ENCODE peak calls at places on chromosomes 4 and X, in eight cellular contexts. E, G, I, P, Z, V, R and L are unnamed samples.
A peak's percentile ranks its signal among the peaks of the same experiment; 100 is the strongest.

GRCh38 chrX:105706041-105706440 is 116.3 kb upstream of the NRK start:
- DNase-seq in R (no peak), E (no peak), P (no peak), G (no peak), Z (no peak), V (no peak), I (no peak), L (no peak)

GRCh38 chr4:40749717-40750460 is at the start of gene NSUN7:
- DNase-seq in V (peak; percentile 37), P (peak; percentile 85), I (peak; percentile 93), E (no peak), R (peak; percentile 89), Z (no peak), G (no peak), L (no peak)

GRCh38 chr4:155392486-155393184 is 15.9 kb upstream of the MAP9 start:
- DNase-seq in V (no peak), I (no peak), G (peak; percentile 61), Z (no peak), R (no peak), P (no peak), E (peak; percentile 84), L (no peak)

GRCh38 chr4:128386761-128387599 is 99.4 kb upstream of the PGRMC2 start:
- DNase-seq in V (peak; percentile 93), R (peak; percentile 78), I (no peak), Z (peak; percentile 43), P (peak; percentile 90), E (peak; percentile 97), G (peak; percentile 67), L (peak; percentile 30)

GRCh38 chr4:76641351-76641750 is 206.3 kb downstream of the SHROOM3 start:
- DNase-seq in V (no peak), Z (no peak), P (peak; percentile 53), G (no peak), R (no peak), I (no peak), E (no peak), L (no peak)

GRCh38 chr4:56158483-56158882 is 209.7 kb downstream of the CEP135 start:
- DNase-seq in I (no peak), Z (no peak), V (no peak), G (no peak), R (no peak), P (no peak), E (no peak), L (no peak)

GRCh38 chr4:112514449-112515277 is 1.3 kb downstream of the NEUROG2 start:
- DNase-seq in P (no peak), Z (no peak), V (no peak), R (no peak), E (no peak), I (peak; percentile 75), G (no peak), L (no peak)

GRCh38 chr4:123449362-123449761 is 52.8 kb downstream of the SPRY1 start:
- DNase-seq in R (no peak), P (no peak), G (no peak), I (no peak), E (peak; percentile 34), V (no peak), Z (no peak), L (no peak)

GRCh38 chr4:22897520-22898108 is 204.9 kb downstream of the GBA3 start:
- DNase-seq in P (peak; percentile 28), G (peak; percentile 3), I (peak; percentile 63), V (no peak), Z (peak; percentile 26), E (peak; percentile 5), R (no peak), L (no peak)

GRCh38 chrX:134210465-134210864 is 26.5 kb upstream of the CCDC160 start:
- DNase-seq in V (no peak), G (no peak), I (no peak), P (no peak), E (no peak), Z (no peak), R (no peak), L (no peak)

GRCh38 chr4:34323549-34324325 is 1920.6 kb downstream of the ARAP2 start:
- DNase-seq in Z (no peak), I (no peak), V (no peak), E (peak; percentile 1), G (no peak), R (no peak), P (no peak), L (no peak)

GRCh38 chr4:184699941-184700340 is 34.0 kb downstream of the CENPU start:
- DNase-seq in G (no peak), R (no peak), V (no peak), E (peak; percentile 30), Z (no peak), P (no peak), I (no peak), L (no peak)

GRCh38 chrX:95117556-95117955 is 1443.5 kb downstream of the FAM133A start:
- DNase-seq in E (no peak), Z (no peak), I (no peak), P (no peak), V (no peak), R (no peak), G (no peak), L (no peak)

GRCh38 chr4:61553562-61554125 is 353.5 kb downstream of the ADGRL3 start:
- DNase-seq in R (no peak), G (no peak), P (no peak), V (no peak), E (no peak), I (no peak), Z (no peak), L (no peak)

GRCh38 chrX:109934935-109935334 is 68.0 kb upstream of the TMEM164 start:
- DNase-seq in Z (no peak), I (no peak), G (no peak), V (no peak), R (no peak), P (no peak), E (peak; percentile 11), L (no peak)

GRCh38 chr4:83455300-83456183 is at the start of the genes HELQ and MRPS18C:
- DNase-seq in R (peak; percentile 92), G (peak; percentile 98), Z (peak; percentile 97), P (peak; percentile 96), V (peak; percentile 98), E (peak; percentile 99), I (peak; percentile 91), L (peak; percentile 87)
- TF ChIP-seq POLR2A in R (peak; percentile 47), G (peak; percentile 87), Z (peak; percentile 96), P (peak; percentile 54), V (no peak), E (peak; percentile 97), I (peak; percentile 95), L (peak; percentile 63)

GRCh38 chr4:6345866-6346265 is 76.2 kb downstream of the WFS1 start:
- DNase-seq in G (no peak), Z (no peak), R (no peak), V (no peak), I (no peak), E (no peak), P (no peak), L (no peak)

GRCh38 chr4:6345096-6345830 is 75.6 kb downstream of the WFS1 start:
- DNase-seq in R (no peak), P (no peak), E (no peak), G (no peak), I (no peak), V (no peak), Z (no peak), L (no peak)

GRCh38 chr4:6348408-6348807 is 78.8 kb downstream of the WFS1 start:
- DNase-seq in Z (no peak), E (no peak), R (no peak), V (no peak), P (no peak), I (no peak), G (no peak), L (no peak)

GRCh38 chr4:6346373-6347110 is 76.9 kb downstream of the WFS1 start:
- DNase-seq in V (no peak), P (no peak), G (no peak), E (no peak), R (no peak), I (no peak), Z (no peak), L (no peak)

GRCh38 chr4:6347511-6348045 is 77.9 kb downstream of the WFS1 start:
- DNase-seq in E (no peak), Z (no peak), R (no peak), G (no peak), I (no peak), V (no peak), P (no peak), L (no peak)
- H3K27ac ChIP-seq in E (no peak overlapping the region), Z (no peak overlapping the region), R (no peak overlapping the region), G (no peak overlapping the region), I (no peak overlapping the region), V (no peak overlapping the region), P (no peak overlapping the region), L (no peak overlapping the region)

GRCh38 chr4:118992149-118992548 is 103.5 kb downstream of the SYNPO2 start:
- DNase-seq in V (no peak), Z (no peak), G (no peak), R (no peak), P (no peak), I (no peak), E (no peak), L (no peak)

GRCh38 chr4:118988635-118988972 is 100.0 kb downstream of the SYNPO2 start:
- DNase-seq in E (no peak), V (no peak), G (no peak), Z (no peak), I (no peak), R (no peak), P (no peak), L (no peak)

GRCh38 chr4:118991686-118992085 is 103.0 kb downstream of the SYNPO2 start:
- DNase-seq in E (no peak), P (no peak), R (no peak), V (no peak), G (no peak), Z (no peak), I (no peak), L (no peak)

GRCh38 chr4:118987959-118988634 is 99.4 kb downstream of the SYNPO2 start:
- DNase-seq in E (no peak), Z (no peak), I (no peak), G (no peak), P (no peak), R (no peak), V (no peak), L (no peak)

GRCh38 chr4:118989098-118990080 is 100.7 kb downstream of the SYNPO2 start:
- DNase-seq in Z (no peak), I (no peak), G (no peak), V (no peak), E (peak; percentile 96), P (no peak), R (no peak), L (no peak)
- H3K4me3 ChIP-seq in Z (no peak overlapping the region), I (no peak overlapping the region), G (no peak overlapping the region), V (no peak overlapping the region), E (no peak overlapping the region), P (no peak overlapping the region), R (no peak overlapping the region), L (no peak overlapping the region)

GRCh38 chr4:1978226-1978625 is 30.5 kb downstream of the NELFA start:
- DNase-seq in P (no peak), R (no peak), Z (no peak), E (no peak), G (no peak), V (no peak), I (no peak), L (no peak)

GRCh38 chr4:1978741-1979476 is 29.9 kb downstream of the NELFA start:
- DNase-seq in V (no peak), G (no peak), Z (no peak), I (no peak), E (no peak), R (no peak), P (no peak), L (no peak)

GRCh38 chr4:1981251-1982055 is 27.3 kb downstream of the NELFA start:
- DNase-seq in V (no peak), R (no peak), E (peak; percentile 11), P (peak; percentile 69), I (peak; percentile 80), Z (peak; percentile 74), G (peak; percentile 12), L (no peak)

GRCh38 chr4:1980561-1981041 is 28.2 kb downstream of the NELFA start:
- DNase-seq in E (no peak), Z (no peak), I (no peak), V (no peak), R (no peak), G (no peak), P (no peak), L (no peak)

GRCh38 chr4:1979477-1980196 is 29.1 kb downstream of the NELFA start:
- DNase-seq in R (no peak), E (no peak), Z (no peak), P (no peak), G (no peak), V (no peak), I (no peak), L (no peak)
- TF ChIP-seq POLR2A in R (no peak), E (no peak), Z (peak; percentile 31), P (no peak), G (no peak), V (no peak), I (no peak), L (no peak)